ENCODE peak calls at places on chromosome 1, in eight cellular contexts. L, G, U, V, J, D, E and T are unnamed samples.

GRCh38 chr1:11563560-11564069 is 84.7 kb downstream of the DISP3 start:
- DNase-seq in L (peak; percentile 7), G (no peak), U (no peak), V (no peak), J (no peak), D (peak; percentile 4), E (no peak), T (no peak)

GRCh38 chr1:115647507-115647906 is 5.7 kb downstream of the VANGL1 start:
- DNase-seq in L (no peak), G (no peak), U (no peak), V (no peak), J (no peak), D (no peak), E (peak; percentile 64), T (no peak)

GRCh38 chr1:198970919-198971318 is 332.1 kb downstream of the PTPRC start:
- DNase-seq in L (peak; percentile 65), G (no peak), U (peak; percentile 44), V (no peak), J (no peak), D (peak; percentile 38), E (no peak), T (no peak)

GRCh38 chr1:32774950-32775634 is 42.1 kb downstream of the YARS1 start:
- DNase-seq in L (peak; percentile 58), G (no peak), U (peak; percentile 61), V (no peak), J (no peak), D (peak; percentile 51), E (no peak), T (peak; percentile 37)

GRCh38 chr1:108828074-108828961 is 28.6 kb downstream of the AKNAD1 start:
- DNase-seq in L (peak; percentile 89), G (peak; percentile 73), U (peak; percentile 85), V (peak; percentile 76), J (no peak), D (peak; percentile 84), E (peak; percentile 86), T (no peak)

GRCh38 chr1:110872366-110872744 is 593 bp upstream of the CD53 start:
- DNase-seq in L (no peak), G (no peak), U (no peak), V (no peak), J (no peak), D (no peak), E (no peak), T (no peak)

GRCh38 chr1:212915245-212916091 is 34.9 kb upstream of the VASH2 start:
- DNase-seq in L (peak; percentile 85), G (no peak), U (peak; percentile 87), V (no peak), J (peak; percentile 43), D (peak; percentile 90), E (no peak), T (no peak)

GRCh38 chr1:202708456-202709275 is 1.6 kb downstream of the SYT2 start:
- DNase-seq in L (no peak), G (no peak), U (no peak), V (no peak), J (no peak), D (no peak), E (no peak), T (no peak)

GRCh38 chr1:110672753-110673108 is 2.0 kb downstream of the KCNA3 start:
- DNase-seq in L (no peak), G (no peak), U (no peak), V (peak; percentile 43), J (no peak), D (no peak), E (peak; percentile 26), T (no peak)

GRCh38 chr1:245590726-245591125 is 435.9 kb downstream of the KIF26B start:
- DNase-seq in L (peak; percentile 36), G (no peak), U (peak; percentile 36), V (no peak), J (no peak), D (no peak), E (no peak), T (no peak)

GRCh38 chr1:98112631-98113030 is 191.8 kb upstream of the DPYD start:
- DNase-seq in L (no peak), G (no peak), U (no peak), V (no peak), J (no peak), D (no peak), E (no peak), T (no peak)

GRCh38 chr1:231931846-231932454 is 305.4 kb downstream of the DISC1 start:
- DNase-seq in L (no peak), G (no peak), U (no peak), V (peak; percentile 49), J (no peak), D (no peak), E (peak; percentile 76), T (no peak)

GRCh38 chr1:119554188-119554587 is 47.2 kb downstream of the HSD3B1 start:
- DNase-seq in L (peak; percentile 98), G (peak; percentile 34), U (peak; percentile 82), V (no peak), J (peak; percentile 59), D (peak; percentile 97), E (no peak), T (peak; percentile 38)

GRCh38 chr1:223665592-223666312 is at the start of gene CAPN8:
- DNase-seq in L (no peak), G (no peak), U (no peak), V (no peak), J (no peak), D (no peak), E (no peak), T (no peak)

GRCh38 chr1:1069711-1070676 is 4.1 kb downstream of the RNF223 start:
- DNase-seq in L (no peak), G (no peak), U (peak; percentile 29), V (peak; percentile 31), J (no peak), D (no peak), E (peak; percentile 39), T (no peak)

GRCh38 chr1:1631793-1632420 is at the start of gene MMP23B:
- DNase-seq in L (no peak), G (no peak), U (no peak), V (no peak), J (no peak), D (peak; percentile 67), E (no peak), T (no peak)

GRCh38 chr1:19496529-19496877 is 11.2 kb upstream of the CAPZB start:
- DNase-seq in L (no peak), G (no peak), U (no peak), V (no peak), J (no peak), D (no peak), E (no peak), T (no peak)

GRCh38 chr1:204366759-204367158 is 7.0 kb upstream of the PLEKHA6 start:
- DNase-seq in L (no peak), G (no peak), U (no peak), V (no peak), J (no peak), D (no peak), E (peak; percentile 51), T (no peak)

GRCh38 chr1:91546301-91546581 is 45.6 kb downstream of the CDC7 start:
- DNase-seq in L (no peak), G (no peak), U (no peak), V (no peak), J (no peak), D (no peak), E (no peak), T (no peak)

GRCh38 chr1:165129568-165130164 is 226.8 kb downstream of the LMX1A start:
- DNase-seq in L (peak; percentile 62), G (peak; percentile 36), U (peak; percentile 9), V (no peak), J (no peak), D (peak; percentile 59), E (peak; percentile 68), T (no peak)
- TF ChIP-seq CTCF in L (peak; percentile 67), G (peak; percentile 38), U (peak; percentile 39), V (no peak), J (peak; percentile 45), D (peak; percentile 72), E (peak; percentile 29), T (peak; percentile 42)

DNA sequence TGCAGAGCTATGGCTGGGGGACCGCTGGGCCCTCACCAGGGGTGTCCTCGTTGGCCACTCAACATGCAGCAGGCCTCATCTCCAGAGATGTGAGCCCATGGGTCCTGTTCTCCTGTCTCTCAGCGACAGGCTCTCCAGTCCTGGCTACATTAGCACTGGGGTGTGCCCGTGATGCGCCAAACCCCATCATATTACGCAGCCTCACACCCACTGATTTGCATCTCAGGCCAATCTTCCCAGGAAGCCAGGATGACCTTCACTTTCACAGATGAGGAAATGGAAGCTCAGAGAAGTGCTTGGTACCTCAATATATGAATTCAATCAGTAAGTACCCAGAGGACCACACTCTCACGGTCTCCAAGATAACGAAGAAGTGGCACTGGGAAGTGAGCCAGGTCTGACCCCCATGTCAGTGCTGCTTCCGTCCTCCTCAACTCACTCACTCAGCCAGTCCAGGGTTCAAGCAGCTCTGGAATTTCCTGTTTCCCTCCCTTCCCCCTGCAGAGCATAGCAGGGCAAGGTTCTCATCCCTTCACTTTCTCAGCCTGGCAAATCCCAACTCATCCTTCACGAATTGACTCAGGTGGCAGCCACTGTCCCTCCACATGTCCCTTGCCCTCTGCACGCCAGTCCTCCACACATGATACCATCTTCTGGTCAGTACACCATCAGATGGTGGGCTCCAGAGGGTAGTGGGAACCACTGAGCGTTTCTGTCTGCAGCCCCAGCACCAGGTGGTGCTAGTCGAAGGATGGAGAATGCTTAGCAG is 28.9 kb upstream of the EVA1B start:
- DNase-seq in L (peak; percentile 49), G (no peak), U (peak; percentile 42), V (no peak), J (no peak), D (peak; percentile 62), E (no peak), T (no peak)
- TF ChIP-seq CTCF in L (peak; percentile 44), G (no peak), U (no peak), V (no peak), J (no peak), D (peak; percentile 21), E (no peak), T (no peak)

GRCh38 chr1:154752273-154753030 is 117.6 kb downstream of the KCNN3 start:
- DNase-seq in L (no peak), G (no peak), U (no peak), V (no peak), J (no peak), D (no peak), E (peak; percentile 35), T (no peak)
- TF ChIP-seq CTCF in L (no peak), G (no peak), U (peak; percentile 4), V (no peak), J (peak; percentile 6), D (no peak), E (peak; percentile 62), T (no peak)

GRCh38 chr1:152440635-152441471 is 26.8 kb upstream of the CRNN start:
- DNase-seq in L (peak; percentile 78), G (peak; percentile 61), U (peak; percentile 54), V (peak; percentile 63), J (no peak), D (peak; percentile 83), E (peak; percentile 76), T (peak; percentile 24)

GRCh38 chr1:152441756-152442155 is 27.7 kb upstream of the CRNN start:
- DNase-seq in L (no peak), G (no peak), U (no peak), V (no peak), J (no peak), D (no peak), E (no peak), T (no peak)

GRCh38 chr1:152442765-152443164 is 28.7 kb upstream of the CRNN start:
- DNase-seq in L (no peak), G (no peak), U (no peak), V (no peak), J (no peak), D (peak; percentile 65), E (no peak), T (no peak)

GRCh38 chr1:152442291-152442690 is 28.2 kb upstream of the CRNN start:
- DNase-seq in L (no peak), G (no peak), U (no peak), V (no peak), J (no peak), D (peak; percentile 26), E (no peak), T (no peak)

GRCh38 chr1:152444045-152444444 is 30.0 kb upstream of the CRNN start:
- DNase-seq in L (no peak), G (no peak), U (no peak), V (no peak), J (no peak), D (no peak), E (no peak), T (no peak)
- TF ChIP-seq CTCF in L (no peak), G (no peak), U (no peak), V (no peak), J (no peak), D (no peak), E (no peak), T (no peak)